ENCODE peak calls at places on chromosomes 12 and 14, in four cellular contexts. One of them, this sample, is unnamed.

GRCh38 chr12:116314477-116314876 is 37.0 kb upstream of the MED13L start:
- DNase-seq in Panc1: no peak
- DNase-seq in HCT116: no peak
- DNase-seq in GM12878: no peak
- DNase-seq in this sample: no peak

GRCh38 chr14:32560213-32560857 is 231.2 kb downstream of the AKAP6 start:
- DNase-seq in Panc1: peak; percentile 30
- DNase-seq in HCT116: peak; percentile 54
- DNase-seq in GM12878: no peak
- DNase-seq in this sample: peak; percentile 31

GRCh38 chr12:69240625-69240984 is 1.2 kb downstream of the CPSF6 start:
- DNase-seq in GM12878: no peak
- DNase-seq in HCT116: no peak
- DNase-seq in Panc1: no peak
- DNase-seq in this sample: no peak

GRCh38 chr14:79701371-79701770 is 509.9 kb downstream of the DIO2 start:
- DNase-seq in HCT116: no peak
- DNase-seq in Panc1: no peak
- DNase-seq in GM12878: no peak
- DNase-seq in this sample: no peak

GRCh38 chr12:124524231-124524925 is 43.0 kb downstream of the NCOR2 start:
- DNase-seq in HCT116: no peak
- DNase-seq in Panc1: no peak
- DNase-seq in GM12878: no peak
- DNase-seq in this sample: no peak

GRCh38 chr14:78398216-78398615 is 228.0 kb downstream of the NRXN3 start:
- DNase-seq in Panc1: no peak
- DNase-seq in GM12878: no peak
- DNase-seq in HCT116: no peak
- DNase-seq in this sample: no peak

GRCh38 chr14:92492261-92492660 is 21.3 kb upstream of the RIN3 start:
- DNase-seq in HCT116: no peak
- DNase-seq in Panc1: no peak
- DNase-seq in GM12878: no peak
- DNase-seq in this sample: no peak

GRCh38 chr12:93979189-93979588 is 169.2 kb upstream of the PLXNC1 start:
- DNase-seq in HCT116: peak; percentile 28
- DNase-seq in Panc1: peak; percentile 15
- DNase-seq in GM12878: peak; percentile 8
- DNase-seq in this sample: peak; percentile 35

GRCh38 chr14:41362134-41362533 is 244.5 kb upstream of the LRFN5 start:
- DNase-seq in HCT116: no peak
- DNase-seq in Panc1: no peak
- DNase-seq in GM12878: no peak
- DNase-seq in this sample: no peak

GRCh38 chr12:18250313-18250916 is 10.9 kb upstream of the PIK3C2G start:
- DNase-seq in HCT116: peak; percentile 54
- DNase-seq in GM12878: no peak
- DNase-seq in Panc1: peak; percentile 10
- DNase-seq in this sample: no peak

GRCh38 chr12:74598819-74599218 is 61.2 kb downstream of the ATXN7L3B start:
- DNase-seq in GM12878: no peak
- DNase-seq in Panc1: no peak
- DNase-seq in HCT116: no peak
- DNase-seq in this sample: no peak

GRCh38 chr14:31937730-31938346 is 139.3 kb upstream of the ARHGAP5 start:
- DNase-seq in HCT116: peak; percentile 91
- DNase-seq in GM12878: peak; percentile 55
- DNase-seq in Panc1: peak; percentile 89
- DNase-seq in this sample: peak; percentile 59

GRCh38 chr14:30472001-30472400 is 87.0 kb upstream of the G2E3 start:
- DNase-seq in Panc1: no peak
- DNase-seq in HCT116: no peak
- DNase-seq in GM12878: no peak
- DNase-seq in this sample: no peak

GRCh38 chr14:20631821-20632389 is 9.6 kb downstream of the OR6S1 start:
- DNase-seq in GM12878: no peak
- DNase-seq in HCT116: no peak
- DNase-seq in Panc1: no peak
- DNase-seq in this sample: peak; percentile 69

GRCh38 chr12:119178544-119179334 is at the start of gene HSPB8:
- DNase-seq in HCT116: peak; percentile 33
- DNase-seq in Panc1: peak; percentile 69
- DNase-seq in GM12878: no peak
- DNase-seq in this sample: peak; percentile 81

GRCh38 chr14:98704441-98704840 is 567.6 kb downstream of the BCL11B start:
- DNase-seq in HCT116: no peak
- DNase-seq in GM12878: no peak
- DNase-seq in Panc1: no peak
- DNase-seq in this sample: no peak

GRCh38 chr14:71454513-71455332 is 477.5 kb upstream of the RGS6 start:
- DNase-seq in Panc1: no peak
- DNase-seq in HCT116: no peak
- DNase-seq in GM12878: no peak
- DNase-seq in this sample: no peak

GRCh38 chr12:66239295-66239694 is 50.3 kb downstream of the IRAK3 start:
- DNase-seq in HCT116: no peak
- DNase-seq in GM12878: no peak
- DNase-seq in Panc1: no peak
- DNase-seq in this sample: no peak

GRCh38 chr14:100741956-100742355 is 15.3 kb downstream of the DLK1 start:
- DNase-seq in Panc1: no peak
- DNase-seq in GM12878: no peak
- DNase-seq in HCT116: no peak
- DNase-seq in this sample: no peak

GRCh38 chr14:100739306-100739705 is 12.6 kb downstream of the DLK1 start:
- DNase-seq in Panc1: no peak
- DNase-seq in GM12878: no peak
- DNase-seq in HCT116: no peak
- DNase-seq in this sample: no peak

GRCh38 chr14:100738704-100739131 is 12.0 kb downstream of the DLK1 start:
- DNase-seq in GM12878: no peak
- DNase-seq in HCT116: no peak
- DNase-seq in Panc1: no peak
- DNase-seq in this sample: no peak

GRCh38 chr14:100740196-100740825 is 13.6 kb downstream of the DLK1 start:
- DNase-seq in Panc1: no peak
- DNase-seq in HCT116: no peak
- DNase-seq in GM12878: no peak
- DNase-seq in this sample: no peak

GRCh38 chr14:100740931-100741330 is 14.2 kb downstream of the DLK1 start:
- DNase-seq in Panc1: no peak
- DNase-seq in GM12878: no peak
- DNase-seq in HCT116: no peak
- DNase-seq in this sample: no peak
- H3K27ac ChIP-seq in Panc1: no peak overlapping the region
- H3K27ac ChIP-seq in GM12878: no peak overlapping the region
- H3K27ac ChIP-seq in HCT116: no peak overlapping the region
- H3K27ac ChIP-seq in this sample: no peak overlapping the region

GRCh38 chr14:23172096-23172495 is 11.4 kb downstream of the SLC7A8 start:
- DNase-seq in HCT116: no peak
- DNase-seq in Panc1: no peak
- DNase-seq in GM12878: no peak
- DNase-seq in this sample: no peak
- TF ChIP-seq POLR2AphosphoS5 in HCT116: no peak
- TF ChIP-seq POLR2AphosphoS5 in Panc1: no peak
- TF ChIP-seq POLR2AphosphoS5 in GM12878: no peak
- TF ChIP-seq POLR2AphosphoS5 in this sample: no peak

GRCh38 chr14:45902241-45902640 is 649.2 kb upstream of the MIS18BP1 start:
- DNase-seq in Panc1: no peak
- DNase-seq in HCT116: no peak
- DNase-seq in GM12878: no peak
- DNase-seq in this sample: no peak

GRCh38 chr14:45906257-45906656 is 653.3 kb upstream of the MIS18BP1 start:
- DNase-seq in Panc1: no peak
- DNase-seq in HCT116: no peak
- DNase-seq in GM12878: peak; percentile 23
- DNase-seq in this sample: no peak

GRCh38 chr14:45907782-45908181 is 654.8 kb upstream of the MIS18BP1 start:
- DNase-seq in HCT116: no peak
- DNase-seq in GM12878: no peak
- DNase-seq in Panc1: no peak
- DNase-seq in this sample: no peak

GRCh38 chr14:45905672-45906071 is 652.7 kb upstream of the MIS18BP1 start:
- DNase-seq in Panc1: no peak
- DNase-seq in GM12878: no peak
- DNase-seq in HCT116: no peak
- DNase-seq in this sample: no peak

GRCh38 chr14:45904313-45904712 is 651.3 kb upstream of the MIS18BP1 start:
- DNase-seq in Panc1: no peak
- DNase-seq in HCT116: no peak
- DNase-seq in GM12878: no peak
- DNase-seq in this sample: no peak
- H3K4me1 ChIP-seq in Panc1: no peaks in the 10 kb centered on the region
- H3K4me1 ChIP-seq in HCT116: no peaks in the 10 kb centered on the region
- H3K4me1 ChIP-seq in GM12878: peaks cover 4% of the 10 kb centered on the region
- H3K4me1 ChIP-seq in this sample: no peaks in the 10 kb centered on the region

DNA sequence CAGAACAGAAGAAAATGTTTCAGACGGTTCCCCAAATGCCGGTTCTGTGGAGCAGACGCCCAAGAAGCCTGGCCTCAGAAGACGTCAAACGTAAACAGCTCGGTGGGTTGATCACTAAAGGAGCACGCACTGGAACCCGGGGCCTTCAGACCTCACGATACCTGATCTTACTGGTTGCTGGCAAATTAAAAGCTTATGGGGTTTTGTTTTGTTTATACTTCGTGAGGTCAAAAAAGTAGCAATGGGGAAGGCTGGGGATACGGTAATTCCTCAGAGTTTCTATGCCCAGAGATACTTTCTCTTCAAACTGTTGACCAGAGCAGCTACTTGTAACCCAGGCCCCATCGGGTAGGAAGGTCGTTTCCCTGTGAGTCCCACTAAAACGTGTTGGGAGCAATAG is 1.7 kb downstream of the CDKN1B start:
- DNase-seq in GM12878: no peak
- DNase-seq in HCT116: no peak
- DNase-seq in Panc1: no peak
- DNase-seq in this sample: no peak
- H3K27ac ChIP-seq in GM12878: peak overlapping the region; percentile 97
- H3K27ac ChIP-seq in HCT116: peak overlapping the region; percentile 100
- H3K27ac ChIP-seq in Panc1: peak overlapping the region; percentile 96
- H3K27ac ChIP-seq in this sample: peak overlapping the region; percentile 97

GRCh38 chr12:52648012-52648550 is 3.9 kb downstream of the KRT2 start:
- DNase-seq in HCT116: no peak
- DNase-seq in GM12878: no peak
- DNase-seq in Panc1: no peak
- DNase-seq in this sample: no peak

GRCh38 chr12:52651726-52652261 is at the start of gene KRT2:
- DNase-seq in HCT116: no peak
- DNase-seq in GM12878: no peak
- DNase-seq in Panc1: no peak
- DNase-seq in this sample: no peak

GRCh38 chr12:52649066-52649465 is 2.9 kb downstream of the KRT2 start:
- DNase-seq in HCT116: no peak
- DNase-seq in GM12878: no peak
- DNase-seq in Panc1: no peak
- DNase-seq in this sample: no peak

GRCh38 chr12:52647601-52648000 is 4.4 kb downstream of the KRT2 start:
- DNase-seq in HCT116: no peak
- DNase-seq in GM12878: no peak
- DNase-seq in Panc1: no peak
- DNase-seq in this sample: no peak

GRCh38 chr12:52650520-52651081 is 1.4 kb downstream of the KRT2 start:
- DNase-seq in GM12878: no peak
- DNase-seq in Panc1: no peak
- DNase-seq in HCT116: no peak
- DNase-seq in this sample: no peak
- TF ChIP-seq POLR2AphosphoS5 in GM12878: no peak
- TF ChIP-seq POLR2AphosphoS5 in Panc1: no peak
- TF ChIP-seq POLR2AphosphoS5 in HCT116: no peak
- TF ChIP-seq POLR2AphosphoS5 in this sample: no peak

DNA sequence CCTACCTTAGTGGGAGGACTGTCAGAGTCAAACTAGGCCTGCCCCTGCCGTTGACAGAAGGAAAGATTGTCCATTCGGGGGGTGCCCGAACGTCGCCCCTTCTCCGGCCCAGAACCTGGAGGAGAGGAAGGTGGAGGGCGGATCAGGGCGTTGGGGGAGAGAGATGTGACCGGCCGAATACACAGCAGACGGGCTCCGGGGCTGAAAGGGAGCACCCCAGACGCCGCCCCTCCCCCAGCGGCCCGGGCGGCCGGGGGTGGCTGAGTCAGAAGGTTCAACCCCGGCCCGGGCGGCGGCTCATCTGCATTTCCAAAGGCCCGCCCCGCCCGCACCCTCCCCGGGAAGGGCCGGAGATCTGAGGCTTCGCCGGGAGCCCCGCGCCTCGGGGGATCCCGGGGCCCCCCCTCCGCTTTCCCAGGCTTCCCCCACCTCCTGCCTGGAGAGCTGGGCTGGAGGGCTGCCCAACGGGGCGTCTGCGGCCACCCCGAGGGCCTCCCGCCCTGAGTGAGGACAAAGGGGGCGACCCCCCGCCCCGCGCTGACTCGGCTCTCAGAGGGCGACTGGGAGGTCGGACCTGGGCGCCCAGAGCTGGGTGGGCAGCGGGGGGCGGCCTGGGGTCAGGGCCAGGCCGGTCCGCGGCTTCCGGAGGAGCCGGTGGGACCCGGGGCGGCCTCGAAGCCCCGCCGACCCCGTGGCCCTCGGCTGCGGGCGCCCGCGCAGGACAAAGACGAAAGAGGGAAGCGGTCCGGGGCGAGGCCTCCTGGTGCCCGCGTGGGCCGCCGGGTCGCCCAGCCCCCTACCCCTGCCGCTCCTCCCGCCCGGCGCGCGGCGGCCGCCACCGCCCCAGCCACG is 3.7 kb upstream of the SETD1B start:
- DNase-seq in GM12878: no peak
- DNase-seq in Panc1: no peak
- DNase-seq in HCT116: peak; percentile 70
- DNase-seq in this sample: peak; percentile 90
- H3K4me1 ChIP-seq in GM12878: peaks cover 14% of the 10 kb centered on the region
- H3K4me1 ChIP-seq in Panc1: peaks cover 40% of the 10 kb centered on the region
- H3K4me1 ChIP-seq in HCT116: peaks cover 76% of the 10 kb centered on the region
- H3K4me1 ChIP-seq in this sample: peaks cover 44% of the 10 kb centered on the region

This sample was measured in stomach.